ENCODE peak calls at places on chromosomes 3 and 15, in eight cellular contexts. One of them, this sample, is unnamed.

GRCh38 chr15:77032052-77032646 is 37.2 kb downstream of the PSTPIP1 start:
- DNase-seq in ACHN: no peak
- DNase-seq in H7: peak
- DNase-seq in activated T-helper 1 cell treated with anti-CD3 and anti-CD28 coated beads, Interleukin-12 subunit alpha, Interleukin-12 subunit beta, Interleukin-2, Interleukin-4 antibody, amounts not matched to agents 30 ng/mL and 10 ng/mL and 1 ng/mL, durations not matched to agents 14 hours and 24 hours and 36 hours: no peak
- DNase-seq in psoas muscle: peak
- DNase-seq in neural progenitor cell: no peak
- DNase-seq in stimulated activated CD4-positive, alpha-beta T cell treated with anti-CD3 and anti-CD28 coated beads, Interleukin-4, amount 100 ng/mL, for 48 hours: no peak
- DNase-seq in anterior cingulate cortex: no peak
- DNase-seq in this sample: no peak

GRCh38 chr3:125651246-125651645 is 55.9 kb upstream of the OSBPL11 start:
- DNase-seq in neural progenitor cell: no peak
- DNase-seq in ACHN: no peak
- DNase-seq in H7: peak
- DNase-seq in stimulated activated CD4-positive, alpha-beta T cell treated with anti-CD3 and anti-CD28 coated beads, Interleukin-4, amount 100 ng/mL, for 48 hours: no peak
- DNase-seq in activated T-helper 1 cell treated with anti-CD3 and anti-CD28 coated beads, Interleukin-12 subunit alpha, Interleukin-12 subunit beta, Interleukin-2, Interleukin-4 antibody, amounts not matched to agents 30 ng/mL and 10 ng/mL and 1 ng/mL, durations not matched to agents 14 hours and 24 hours and 36 hours: no peak
- DNase-seq in psoas muscle: no peak
- DNase-seq in anterior cingulate cortex: no peak
- DNase-seq in this sample: no peak

GRCh38 chr15:60804986-60805949 is 326.3 kb upstream of the ICE2 start:
- DNase-seq in activated T-helper 1 cell treated with anti-CD3 and anti-CD28 coated beads, Interleukin-12 subunit alpha, Interleukin-12 subunit beta, Interleukin-2, Interleukin-4 antibody, amounts not matched to agents 30 ng/mL and 10 ng/mL and 1 ng/mL, durations not matched to agents 14 hours and 24 hours and 36 hours: no peak
- DNase-seq in anterior cingulate cortex: no peak
- DNase-seq in ACHN: no peak
- DNase-seq in stimulated activated CD4-positive, alpha-beta T cell treated with anti-CD3 and anti-CD28 coated beads, Interleukin-4, amount 100 ng/mL, for 48 hours: no peak
- DNase-seq in neural progenitor cell: no peak
- DNase-seq in H7: peak
- DNase-seq in psoas muscle: peak
- DNase-seq in this sample: no peak

GRCh38 chr3:129440648-129441190 is 695 bp downstream of the IFT122 start:
- DNase-seq in H7: peak
- DNase-seq in stimulated activated CD4-positive, alpha-beta T cell treated with anti-CD3 and anti-CD28 coated beads, Interleukin-4, amount 100 ng/mL, for 48 hours: no peak
- DNase-seq in activated T-helper 1 cell treated with anti-CD3 and anti-CD28 coated beads, Interleukin-12 subunit alpha, Interleukin-12 subunit beta, Interleukin-2, Interleukin-4 antibody, amounts not matched to agents 30 ng/mL and 10 ng/mL and 1 ng/mL, durations not matched to agents 14 hours and 24 hours and 36 hours: no peak
- DNase-seq in psoas muscle: no peak
- DNase-seq in anterior cingulate cortex: no peak
- DNase-seq in neural progenitor cell: no peak
- DNase-seq in ACHN: no peak
- DNase-seq in this sample: no peak

GRCh38 chr3:42476225-42477160 is 25.9 kb upstream of the VIPR1 start:
- DNase-seq in anterior cingulate cortex: no peak
- DNase-seq in stimulated activated CD4-positive, alpha-beta T cell treated with anti-CD3 and anti-CD28 coated beads, Interleukin-4, amount 100 ng/mL, for 48 hours: no peak
- DNase-seq in ACHN: no peak
- DNase-seq in activated T-helper 1 cell treated with anti-CD3 and anti-CD28 coated beads, Interleukin-12 subunit alpha, Interleukin-12 subunit beta, Interleukin-2, Interleukin-4 antibody, amounts not matched to agents 30 ng/mL and 10 ng/mL and 1 ng/mL, durations not matched to agents 14 hours and 24 hours and 36 hours: no peak
- DNase-seq in neural progenitor cell: no peak
- DNase-seq in H7: no peak
- DNase-seq in psoas muscle: no peak
- DNase-seq in this sample: no peak

GRCh38 chr3:139421459-139421858 is 32.0 kb upstream of the COPB2 start:
- DNase-seq in anterior cingulate cortex: no peak
- DNase-seq in ACHN: no peak
- DNase-seq in psoas muscle: no peak
- DNase-seq in activated T-helper 1 cell treated with anti-CD3 and anti-CD28 coated beads, Interleukin-12 subunit alpha, Interleukin-12 subunit beta, Interleukin-2, Interleukin-4 antibody, amounts not matched to agents 30 ng/mL and 10 ng/mL and 1 ng/mL, durations not matched to agents 14 hours and 24 hours and 36 hours: no peak
- DNase-seq in H7: no peak
- DNase-seq in neural progenitor cell: no peak
- DNase-seq in stimulated activated CD4-positive, alpha-beta T cell treated with anti-CD3 and anti-CD28 coated beads, Interleukin-4, amount 100 ng/mL, for 48 hours: no peak
- DNase-seq in this sample: no peak

GRCh38 chr3:169354774-169355501 is 308.6 kb downstream of the MECOM start:
- DNase-seq in neural progenitor cell: peak
- DNase-seq in anterior cingulate cortex: no peak
- DNase-seq in activated T-helper 1 cell treated with anti-CD3 and anti-CD28 coated beads, Interleukin-12 subunit alpha, Interleukin-12 subunit beta, Interleukin-2, Interleukin-4 antibody, amounts not matched to agents 30 ng/mL and 10 ng/mL and 1 ng/mL, durations not matched to agents 14 hours and 24 hours and 36 hours: no peak
- DNase-seq in stimulated activated CD4-positive, alpha-beta T cell treated with anti-CD3 and anti-CD28 coated beads, Interleukin-4, amount 100 ng/mL, for 48 hours: no peak
- DNase-seq in ACHN: no peak
- DNase-seq in H7: no peak
- DNase-seq in psoas muscle: no peak
- DNase-seq in this sample: peak

GRCh38 chr3:143484851-143485512 is 363.3 kb downstream of the SLC9A9 start:
- DNase-seq in neural progenitor cell: no peak
- DNase-seq in stimulated activated CD4-positive, alpha-beta T cell treated with anti-CD3 and anti-CD28 coated beads, Interleukin-4, amount 100 ng/mL, for 48 hours: no peak
- DNase-seq in activated T-helper 1 cell treated with anti-CD3 and anti-CD28 coated beads, Interleukin-12 subunit alpha, Interleukin-12 subunit beta, Interleukin-2, Interleukin-4 antibody, amounts not matched to agents 30 ng/mL and 10 ng/mL and 1 ng/mL, durations not matched to agents 14 hours and 24 hours and 36 hours: no peak
- DNase-seq in ACHN: no peak
- DNase-seq in anterior cingulate cortex: no peak
- DNase-seq in psoas muscle: no peak
- DNase-seq in H7: peak
- DNase-seq in this sample: no peak

GRCh38 chr3:119346076-119346496 is 51.9 kb downstream of the ARHGAP31 start:
- DNase-seq in activated T-helper 1 cell treated with anti-CD3 and anti-CD28 coated beads, Interleukin-12 subunit alpha, Interleukin-12 subunit beta, Interleukin-2, Interleukin-4 antibody, amounts not matched to agents 30 ng/mL and 10 ng/mL and 1 ng/mL, durations not matched to agents 14 hours and 24 hours and 36 hours: no peak
- DNase-seq in psoas muscle: no peak
- DNase-seq in neural progenitor cell: no peak
- DNase-seq in stimulated activated CD4-positive, alpha-beta T cell treated with anti-CD3 and anti-CD28 coated beads, Interleukin-4, amount 100 ng/mL, for 48 hours: no peak
- DNase-seq in H7: no peak
- DNase-seq in anterior cingulate cortex: no peak
- DNase-seq in ACHN: no peak
- DNase-seq in this sample: no peak

GRCh38 chr3:53425936-53426335 is 68.5 kb upstream of the CACNA1D start:
- DNase-seq in H7: no peak
- DNase-seq in activated T-helper 1 cell treated with anti-CD3 and anti-CD28 coated beads, Interleukin-12 subunit alpha, Interleukin-12 subunit beta, Interleukin-2, Interleukin-4 antibody, amounts not matched to agents 30 ng/mL and 10 ng/mL and 1 ng/mL, durations not matched to agents 14 hours and 24 hours and 36 hours: no peak
- DNase-seq in psoas muscle: no peak
- DNase-seq in stimulated activated CD4-positive, alpha-beta T cell treated with anti-CD3 and anti-CD28 coated beads, Interleukin-4, amount 100 ng/mL, for 48 hours: no peak
- DNase-seq in ACHN: no peak
- DNase-seq in neural progenitor cell: no peak
- DNase-seq in anterior cingulate cortex: no peak
- DNase-seq in this sample: no peak

This sample was measured in neuronal stem cell.